ENCODE peak calls at places on chromosome 17, in ten cellular contexts. X, E, P, W, I, Q, K, M, O and T are unnamed samples.

GRCh38 chr17:14301279-14301760 is 439 bp downstream of the HS3ST3B1 start:
- DNase-seq in X (peak; percentile 25), E (no peak), P (no peak), W (no peak), I (no peak), Q (no peak), K (no peak), M (no peak), O (no peak), T (no peak)

GRCh38 chr17:7295230-7296180 is 1.1 kb upstream of the YBX2 start:
- DNase-seq in X (no peak), E (no peak), P (no peak), W (no peak), I (no peak), Q (no peak), K (no peak), M (no peak), O (no peak), T (no peak)

GRCh38 chr17:41415833-41416335 is 8.5 kb downstream of the KRT37 start:
- DNase-seq in X (no peak), E (no peak), P (no peak), W (no peak), I (no peak), Q (no peak), K (no peak), M (no peak), O (no peak), T (no peak)

GRCh38 chr17:80866050-80866793 is 125.4 kb upstream of the CHMP6 start:
- DNase-seq in X (peak; percentile 62), E (no peak), P (no peak), W (peak; percentile 76), I (no peak), Q (peak; percentile 62), K (peak; percentile 76), M (peak; percentile 52), O (peak; percentile 27), T (peak; percentile 61)

GRCh38 chr17:82980632-82981031 is 98.8 kb upstream of the METRNL start:
- DNase-seq in X (no peak), E (no peak), P (no peak), W (no peak), I (no peak), Q (no peak), K (no peak), M (no peak), O (no peak), T (no peak)

GRCh38 chr17:41340934-41341861 is 9.4 kb downstream of the KRT33A start:
- DNase-seq in X (peak; percentile 57), E (no peak), P (no peak), W (no peak), I (no peak), Q (no peak), K (no peak), M (no peak), O (peak; percentile 48), T (no peak)

GRCh38 chr17:78818932-78819331 is 21.7 kb downstream of the USP36 start:
- DNase-seq in X (peak; percentile 64), E (no peak), P (no peak), W (no peak), I (no peak), Q (no peak), K (no peak), M (no peak), O (peak; percentile 58), T (no peak)

GRCh38 chr17:14116263-14117024 is 47.1 kb downstream of the COX10 start:
- DNase-seq in X (no peak), E (no peak), P (no peak), W (no peak), I (no peak), Q (no peak), K (no peak), M (no peak), O (no peak), T (no peak)

GRCh38 chr17:67504182-67504581 is 127.1 kb downstream of the PITPNC1 start:
- DNase-seq in X (no peak), E (no peak), P (no peak), W (no peak), I (no peak), Q (no peak), K (no peak), M (no peak), O (no peak), T (no peak)

GRCh38 chr17:49089094-49089493 is 43.5 kb upstream of the B4GALNT2 start:
- DNase-seq in X (no peak), E (no peak), P (no peak), W (no peak), I (no peak), Q (no peak), K (no peak), M (no peak), O (no peak), T (no peak)

GRCh38 chr17:83190601-83191387 is 111.4 kb downstream of the METRNL start:
- DNase-seq in X (peak; percentile 0), E (no peak), P (no peak), W (no peak), I (no peak), Q (no peak), K (no peak), M (no peak), O (no peak), T (no peak)

GRCh38 chr17:39147221-39148185 is 3.9 kb downstream of the PLXDC1 start:
- DNase-seq in X (no peak), E (no peak), P (no peak), W (no peak), I (no peak), Q (no peak), K (no peak), M (no peak), O (no peak), T (no peak)

GRCh38 chr17:28240688-28241340 is 78.2 kb upstream of the TMEM97 start:
- DNase-seq in X (no peak), E (no peak), P (no peak), W (no peak), I (no peak), Q (no peak), K (no peak), M (no peak), O (no peak), T (no peak)

GRCh38 chr17:51860934-51861561 is 297.5 kb downstream of the CA10 start:
- DNase-seq in X (no peak), E (no peak), P (no peak), W (peak; percentile 69), I (no peak), Q (peak; percentile 50), K (peak; percentile 88), M (no peak), O (no peak), T (peak; percentile 9)

GRCh38 chr17:38567350-38567749 is 38.4 kb downstream of the SRCIN1 start:
- DNase-seq in X (no peak), E (no peak), P (no peak), W (no peak), I (no peak), Q (no peak), K (no peak), M (no peak), O (no peak), T (no peak)

GRCh38 chr17:36703860-36704266 is 102.5 kb downstream of the MRM1 start:
- DNase-seq in X (peak; percentile 48), E (no peak), P (peak; percentile 18), W (peak; percentile 98), I (no peak), Q (peak; percentile 22), K (peak; percentile 91), M (no peak), O (peak; percentile 24), T (peak; percentile 56)

GRCh38 chr17:280901-281300 is 71.7 kb downstream of the RPH3AL start:
- DNase-seq in X (no peak), E (no peak), P (no peak), W (no peak), I (no peak), Q (no peak), K (no peak), M (no peak), O (no peak), T (no peak)

GRCh38 chr17:43171761-43172487 is 910 bp downstream of the NBR1 start:
- DNase-seq in X (peak; percentile 5), E (peak; percentile 43), P (no peak), W (no peak), I (no peak), Q (peak; percentile 84), K (no peak), M (no peak), O (no peak), T (peak; percentile 64)

GRCh38 chr17:37466471-37466870 is 23.2 kb upstream of the DUSP14 start:
- DNase-seq in X (no peak), E (no peak), P (no peak), W (no peak), I (no peak), Q (no peak), K (no peak), M (no peak), O (no peak), T (no peak)

GRCh38 chr17:11292491-11292890 is 51.5 kb downstream of the SHISA6 start:
- DNase-seq in X (no peak), E (no peak), P (no peak), W (no peak), I (no peak), Q (no peak), K (peak; percentile 8), M (no peak), O (no peak), T (no peak)

GRCh38 chr17:59154721-59155438 is at the start of gene SKA2:
- DNase-seq in X (peak; percentile 98), E (peak; percentile 100), P (peak; percentile 100), W (peak; percentile 94), I (peak; percentile 98), Q (peak; percentile 100), K (no peak), M (peak; percentile 84), O (peak; percentile 91), T (peak; percentile 99)

GRCh38 chr17:5344914-5345313 is 62.8 kb downstream of the RABEP1 start:
- DNase-seq in X (no peak), E (no peak), P (no peak), W (no peak), I (no peak), Q (no peak), K (no peak), M (no peak), O (no peak), T (no peak)

GRCh38 chr17:2798679-2799078 is 2.4 kb downstream of the RAP1GAP2 start:
- DNase-seq in X (no peak), E (no peak), P (no peak), W (peak; percentile 40), I (no peak), Q (no peak), K (peak; percentile 94), M (no peak), O (no peak), T (no peak)

GRCh38 chr17:65185686-65186382 is 48.7 kb downstream of the RGS9 start:
- DNase-seq in X (no peak), E (no peak), P (no peak), W (no peak), I (no peak), Q (no peak), K (peak; percentile 64), M (no peak), O (no peak), T (no peak)

GRCh38 chr17:28160610-28161009 is 118.1 kb downstream of the NLK start:
- DNase-seq in X (no peak), E (no peak), P (no peak), W (no peak), I (no peak), Q (no peak), K (no peak), M (no peak), O (no peak), T (no peak)

GRCh38 chr17:22270381-22270780 is 578.1 kb downstream of the KCNJ18 start:
- DNase-seq in X (no peak), E (no peak), P (no peak), W (no peak), I (no peak), Q (no peak), K (no peak), M (no peak), O (no peak), T (no peak)

GRCh38 chr17:1423456-1424135 is 23.6 kb upstream of the YWHAE start:
- DNase-seq in X (no peak), E (no peak), P (no peak), W (no peak), I (no peak), Q (no peak), K (no peak), M (no peak), O (no peak), T (no peak)

GRCh38 chr17:72714357-72714966 is 378.0 kb downstream of the SLC39A11 start:
- DNase-seq in X (no peak), E (no peak), P (no peak), W (no peak), I (no peak), Q (peak; percentile 79), K (no peak), M (no peak), O (no peak), T (no peak)